ENCODE peak calls at places on chromosomes 4 and X, in nine cellular contexts. P is bronchial epithelial cell, J is tibial nerve, I is HFFc6, C is neural crest cell, K is foreskin fibroblast, G is cardiac muscle cell, Z is epithelial cell of esophagus, Q is OCI-LY7. F is an unnamed sample.

GRCh38 chr4:47011189-47011518 is 17.8 kb upstream of the GABRA4 start:
- DNase-seq in Z (no peak), J (no peak), P (no peak), I (no peak), C (no peak), G (no peak), Q (no peak), K (no peak), F (no peak)

GRCh38 chr4:145107126-145107525 is 9.0 kb downstream of the ABCE1 start:
- DNase-seq in P (no peak), C (no peak), J (no peak), Q (no peak), K (no peak), G (no peak), I (no peak), Z (no peak), F (no peak)

GRCh38 chrX:150476183-150476699 is 92.2 kb upstream of the MTM1 start:
- DNase-seq in Z (no peak), C (no peak), J (no peak), I (no peak), K (peak; percentile 51), Q (no peak), G (no peak), P (no peak), F (no peak)

GRCh38 chr4:172698256-172698655 is 470.4 kb upstream of the GALNT7 start:
- DNase-seq in Q (no peak), K (no peak), C (no peak), I (no peak), G (no peak), J (no peak), Z (no peak), P (no peak), F (no peak)

GRCh38 chrX:23552289-23552688 is 115.0 kb upstream of the PRDX4 start:
- DNase-seq in J (no peak), C (no peak), I (no peak), K (no peak), Q (no peak), P (no peak), G (no peak), Z (no peak), F (no peak)

GRCh38 chr4:159021597-159022385 is 81.1 kb upstream of the RAPGEF2 start:
- DNase-seq in P (no peak), K (no peak), J (no peak), C (no peak), I (no peak), G (no peak), Z (no peak), Q (no peak), F (no peak)

GRCh38 chr4:37770016-37770415 is 56.5 kb upstream of the PGM2 start:
- DNase-seq in I (peak; percentile 15), P (peak; percentile 20), J (no peak), Q (no peak), Z (no peak), C (no peak), K (peak; percentile 14), G (no peak), F (no peak)

GRCh38 chr4:118034061-118034785 is at the start of gene NDST3:
- DNase-seq in Q (no peak), J (peak; percentile 22), Z (peak; percentile 77), G (peak; percentile 87), I (peak; percentile 10), C (peak; percentile 64), P (peak; percentile 53), K (peak; percentile 61), F (no peak)

GRCh38 chr4:139767168-139767567 is 101.5 kb downstream of the MGST2 start:
- DNase-seq in I (peak; percentile 12), J (no peak), Q (no peak), K (peak; percentile 28), P (no peak), C (no peak), Z (no peak), G (no peak), F (no peak)

GRCh38 chr4:87973283-87974169 is 2.0 kb upstream of the SPP1 start:
- DNase-seq in K (peak; percentile 80), I (peak; percentile 94), P (peak; percentile 61), J (peak; percentile 55), Z (peak; percentile 80), G (peak; percentile 69), C (peak; percentile 53), Q (peak; percentile 60), F (no peak)

GRCh38 chr4:187780070-187780469 is 215.5 kb upstream of the ZFP42 start:
- DNase-seq in G (no peak), J (no peak), K (no peak), P (no peak), Z (no peak), C (no peak), I (no peak), Q (no peak), F (no peak)

GRCh38 chrX:50769389-50770063 is 44.5 kb downstream of the SHROOM4 start:
- DNase-seq in J (no peak), C (no peak), I (no peak), Z (peak; percentile 43), Q (no peak), G (no peak), P (peak; percentile 19), K (no peak), F (peak; percentile 21)

DNA sequence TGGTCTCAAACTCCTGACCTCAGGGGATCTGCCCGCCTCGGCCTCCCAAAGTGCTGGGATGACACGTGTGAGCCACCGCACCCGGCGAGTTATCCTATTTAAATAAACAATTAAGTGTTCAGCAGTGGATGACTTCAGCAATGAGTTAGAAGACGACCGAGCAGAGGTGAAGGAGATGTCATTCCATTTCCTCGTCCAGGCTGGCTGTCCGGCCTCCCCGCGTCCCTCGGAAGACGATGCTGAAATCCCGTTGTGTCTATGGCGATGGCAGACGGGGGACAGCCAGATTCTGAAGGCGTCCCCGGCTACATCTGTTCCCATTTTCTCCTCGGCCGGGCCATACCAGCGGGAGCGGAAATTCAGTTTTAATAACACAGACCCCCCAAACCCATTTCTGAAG is 209.8 kb downstream of the CRLF2 start:
- DNase-seq in G (no peak), K (no peak), C (no peak), Q (no peak), J (no peak), P (no peak), I (no peak), Z (no peak), F (no peak)
- TF ChIP-seq CTCF in G (no peak), K (no peak), C (no peak), Q (no peak), J (no peak), P (no peak), I (no peak), Z (no peak), F (no peak)

GRCh38 chrX:69429339-69430014 is 74.6 kb upstream of the NALF2 start:
- DNase-seq in I (no peak), P (no peak), Q (no peak), Z (no peak), G (no peak), C (no peak), K (no peak), J (no peak), F (no peak)
- TF ChIP-seq CTCF in I (no peak), P (no peak), Q (no peak), Z (no peak), G (no peak), C (no peak), K (no peak), J (no peak), F (no peak)

GRCh38 chr4:67332627-67333026 is 212.7 kb downstream of the CENPC start:
- DNase-seq in Z (peak; percentile 23), Q (peak; percentile 6), G (no peak), J (no peak), P (peak; percentile 38), K (no peak), C (peak; percentile 2), I (peak; percentile 7), F (no peak)
- TF ChIP-seq CTCF in Z (peak; percentile 34), Q (peak; percentile 68), G (peak; percentile 54), J (no peak), P (peak; percentile 49), K (peak; percentile 39), C (peak; percentile 54), I (peak; percentile 73), F (no peak)

GRCh38 chr4:17854076-17854475 is 43.3 kb downstream of the NCAPG start:
- DNase-seq in G (no peak), C (no peak), P (no peak), I (no peak), K (no peak), Q (no peak), Z (no peak), J (no peak), F (no peak)
- TF ChIP-seq CTCF in G (no peak), C (no peak), P (no peak), I (no peak), K (no peak), Q (no peak), Z (no peak), J (no peak), F (no peak)

DNA sequence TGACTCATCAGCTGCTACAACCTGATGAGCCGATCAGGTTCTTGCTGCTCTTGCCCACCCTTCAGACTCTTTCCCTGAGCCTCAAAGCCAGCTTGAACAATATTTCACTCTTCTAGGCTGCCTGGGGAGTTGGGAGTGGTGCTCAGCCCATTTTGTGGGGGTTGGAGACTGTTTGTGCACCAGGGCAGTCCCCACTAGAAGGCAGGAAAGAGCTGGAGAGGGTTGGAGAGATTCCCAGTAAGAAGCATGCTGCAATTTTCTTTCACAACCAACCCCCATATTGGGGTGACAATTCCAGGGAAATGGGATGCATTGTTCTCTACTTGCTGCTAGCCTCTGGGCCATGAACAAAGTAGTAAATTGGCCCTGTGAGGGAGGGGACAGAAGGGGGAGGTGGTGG is 44.1 kb downstream of the SLC16A2 start:
- DNase-seq in K (peak; percentile 38), P (no peak), J (no peak), I (peak; percentile 2), C (no peak), Q (no peak), G (no peak), Z (no peak), F (no peak)
- TF ChIP-seq CTCF in K (no peak), P (no peak), J (no peak), I (no peak), C (no peak), Q (no peak), G (peak; percentile 45), Z (no peak), F (no peak)

DNA sequence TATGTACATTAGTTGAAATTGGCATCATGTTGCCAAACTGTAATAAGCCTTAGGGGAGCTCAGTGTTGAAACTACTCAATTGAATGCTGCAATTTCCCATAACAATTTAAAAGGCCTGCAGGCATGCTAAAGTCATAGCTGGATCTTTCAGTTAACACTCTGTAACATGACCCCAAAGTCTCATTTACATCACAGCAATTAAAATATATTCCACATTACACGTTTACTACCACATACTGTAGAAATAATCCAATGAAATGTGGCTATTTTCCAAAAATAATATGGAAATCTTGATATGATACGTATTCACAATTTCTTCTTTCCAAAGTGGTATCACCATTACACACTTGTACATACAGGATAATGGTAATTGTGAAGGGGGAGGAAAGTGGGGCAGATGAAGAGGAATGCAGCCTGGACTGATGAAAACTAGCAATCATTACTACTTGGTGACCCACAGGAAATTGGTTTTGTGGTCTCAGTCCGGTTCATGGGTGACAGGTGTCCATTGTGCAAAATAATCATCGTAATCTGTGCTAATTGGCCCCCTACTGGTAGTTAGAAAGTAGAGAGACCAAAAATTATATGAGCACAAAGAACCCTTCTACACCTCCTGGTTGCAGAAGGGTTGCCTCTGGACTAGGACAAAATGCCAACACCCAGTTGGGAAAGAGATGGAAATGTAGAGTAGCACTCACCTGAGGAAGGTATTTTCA is 63.7 kb downstream of the TENM3 start:
- DNase-seq in P (peak; percentile 26), J (no peak), Q (no peak), Z (peak; percentile 83), C (no peak), G (no peak), K (peak; percentile 11), I (peak; percentile 20), F (no peak)
- TF ChIP-seq CTCF in P (no peak), J (no peak), Q (peak; percentile 35), Z (peak; percentile 31), C (no peak), G (peak; percentile 36), K (peak; percentile 23), I (peak; percentile 70), F (no peak)

GRCh38 chrX:40299028-40299479 is 201.3 kb upstream of the BCOR start:
- DNase-seq in Z (no peak), K (peak; percentile 18), J (peak; percentile 5), Q (peak; percentile 11), I (no peak), P (no peak), C (peak; percentile 3), G (peak; percentile 71), F (no peak)
- TF ChIP-seq CTCF in Z (no peak), K (peak; percentile 17), J (no peak), Q (peak; percentile 29), I (peak; percentile 38), P (no peak), C (peak; percentile 29), G (peak; percentile 42), F (no peak)